ENCODE peak calls at places on chromosomes 3 and 15, in nine cellular contexts. L is ureter; D is A549; G is ACHN; U is memory B cell; F is EH; P is HS-5; B is stimulated activated CD4-positive, alpha-beta T cell treated with anti-CD3 and anti-CD28 coated beads, Interleukin-4, amount 100 ng/mL, for 4 hours; C is astrocyte of the spinal cord. H is an unnamed sample.

GRCh38 chr15:98845138-98845884 is 162.3 kb downstream of the PGPEP1L start:
- DNase-seq in G (no peak), L (no peak), U (no peak), P (no peak), D (peak; percentile 42), F (peak; percentile 30), C (no peak), B (no peak), H (no peak)

GRCh38 chr15:79168922-79169322 is 78.3 kb upstream of the RASGRF1 start:
- DNase-seq in D (peak; percentile 48), U (no peak), L (no peak), C (no peak), G (peak; percentile 56), B (no peak), F (no peak), P (no peak), H (peak; percentile 58)

GRCh38 chr3:197520311-197521276 is 35.2 kb downstream of the BDH1 start:
- DNase-seq in L (no peak), P (no peak), D (peak; percentile 91), G (peak; percentile 85), C (peak; percentile 51), U (no peak), F (peak; percentile 66), B (no peak), H (no peak)

GRCh38 chr3:155934215-155934614 is 63.8 kb downstream of the GMPS start:
- DNase-seq in G (no peak), C (no peak), L (no peak), F (peak; percentile 15), D (no peak), B (no peak), P (no peak), U (no peak), H (no peak)

GRCh38 chr3:160001850-160002623 is 13.4 kb downstream of the IL12A start:
- DNase-seq in G (no peak), C (no peak), P (no peak), D (no peak), L (no peak), F (no peak), B (no peak), U (no peak), H (no peak)

GRCh38 chr3:109336272-109336957 is 931 bp downstream of the DPPA4 start:
- DNase-seq in P (no peak), U (no peak), C (peak; percentile 68), G (no peak), B (no peak), L (no peak), F (peak; percentile 9), D (no peak), H (peak; percentile 80)

GRCh38 chr3:15645740-15646490 is 44.4 kb downstream of the BTD start:
- DNase-seq in P (peak; percentile 95), U (no peak), G (peak; percentile 95), B (no peak), F (peak; percentile 97), L (no peak), C (peak; percentile 92), D (peak; percentile 91), H (no peak)

GRCh38 chr3:167228135-167228534 is 152.0 kb downstream of the ZBBX start:
- DNase-seq in D (no peak), B (no peak), P (peak; percentile 77), C (peak; percentile 88), F (no peak), L (no peak), U (no peak), G (peak; percentile 13), H (no peak)

GRCh38 chr15:71577071-71577470 is 233.3 kb upstream of the NR2E3 start:
- DNase-seq in C (no peak), B (no peak), D (no peak), G (no peak), U (no peak), L (no peak), F (no peak), P (no peak), H (no peak)

GRCh38 chr3:72279631-72280041 is 494.7 kb upstream of the PROK2 start:
- DNase-seq in D (no peak), U (no peak), P (no peak), G (no peak), L (no peak), C (no peak), F (no peak), B (no peak), H (no peak)

GRCh38 chr3:40308725-40309438 is 625 bp upstream of the EIF1B start:
- DNase-seq in G (no peak), B (no peak), U (no peak), F (peak; percentile 6), C (no peak), L (no peak), P (no peak), D (no peak), H (no peak)

GRCh38 chr3:25265284-25265683 is 162.8 kb upstream of the RARB start:
- DNase-seq in D (no peak), G (no peak), B (no peak), C (no peak), F (no peak), P (no peak), L (no peak), U (no peak), H (no peak)

GRCh38 chr3:70570584-70570983 is 258.1 kb upstream of the MDFIC2 start:
- DNase-seq in U (no peak), D (no peak), C (no peak), L (no peak), F (no peak), G (no peak), B (no peak), P (no peak), H (no peak)

GRCh38 chr3:27073903-27074302 is 295.3 kb downstream of the NEK10 start:
- DNase-seq in F (no peak), G (no peak), B (no peak), L (no peak), C (no peak), U (no peak), P (no peak), D (no peak), H (no peak)

GRCh38 chr15:31130576-31131237 is 29.2 kb upstream of the TRPM1 start:
- DNase-seq in L (no peak), G (no peak), F (no peak), P (no peak), U (no peak), C (no peak), D (no peak), B (no peak), H (no peak)

GRCh38 chr3:135982922-135983581 is 17.5 kb downstream of the PPP2R3A start:
- DNase-seq in G (peak; percentile 46), F (peak; percentile 68), C (peak; percentile 45), P (peak; percentile 72), B (no peak), L (no peak), D (no peak), U (no peak), H (no peak)

GRCh38 chr15:81548350-81549116 is 174.5 kb upstream of the TMC3 start:
- DNase-seq in P (peak; percentile 8), L (no peak), B (no peak), G (no peak), U (no peak), C (no peak), F (peak; percentile 22), D (no peak), H (no peak)

GRCh38 chr3:193391902-193392301 is 13.3 kb upstream of the ATP13A5 start:
- DNase-seq in F (peak; percentile 1), P (peak; percentile 61), D (no peak), C (peak; percentile 59), U (no peak), B (no peak), L (no peak), G (no peak), H (peak; percentile 52)

GRCh38 chr3:191518861-191519260 is 57.9 kb downstream of the PYDC2 start:
- DNase-seq in F (no peak), D (no peak), G (no peak), L (no peak), U (no peak), C (no peak), P (no peak), B (no peak), H (no peak)

GRCh38 chr3:159371928-159372327 is 570.1 kb downstream of the MFSD1 start:
- DNase-seq in G (no peak), D (no peak), F (no peak), P (no peak), C (no peak), U (no peak), L (no peak), B (no peak), H (no peak)

GRCh38 chr3:161893972-161894371 is 397.4 kb downstream of the OTOL1 start:
- DNase-seq in L (no peak), B (no peak), F (peak; percentile 82), U (no peak), D (no peak), G (no peak), P (peak; percentile 61), C (peak; percentile 69), H (no peak)

GRCh38 chr3:23797490-23797889 is 8.3 kb upstream of the UBE2E1 start:
- DNase-seq in F (no peak), C (no peak), D (no peak), L (no peak), U (no peak), P (no peak), G (no peak), B (no peak), H (no peak)

GRCh38 chr3:141114816-141115458 is 63.8 kb downstream of the SPSB4 start:
- DNase-seq in P (no peak), C (no peak), G (no peak), D (peak; percentile 14), U (no peak), L (no peak), F (no peak), B (no peak), H (peak; percentile 47)

GRCh38 chr3:58351920-58352319 is 19.2 kb downstream of the PXK start:
- DNase-seq in D (no peak), U (no peak), G (no peak), C (no peak), L (no peak), B (no peak), P (no peak), F (no peak), H (peak; percentile 12)

GRCh38 chr3:139202959-139203349 is 140.9 kb upstream of the MRPS22 start:
- DNase-seq in U (no peak), P (no peak), C (no peak), F (no peak), G (no peak), L (no peak), B (no peak), D (no peak), H (no peak)

GRCh38 chr3:71446260-71446659 is 137.3 kb downstream of the FOXP1 start:
- DNase-seq in U (no peak), P (no peak), F (no peak), D (no peak), G (no peak), L (no peak), C (no peak), B (no peak), H (no peak)

GRCh38 chr3:41251593-41251992 is 52.3 kb downstream of the CTNNB1 start:
- DNase-seq in U (no peak), F (no peak), D (no peak), G (no peak), B (no peak), L (no peak), P (no peak), C (no peak), H (no peak)

GRCh38 chr3:60147249-60147648 is 1097.4 kb upstream of the CFAP20DC start:
- DNase-seq in B (peak; percentile 8), F (no peak), G (no peak), C (no peak), P (no peak), D (no peak), U (no peak), L (no peak), H (no peak)